ENCODE peak calls at places on chromosomes 11 and 22, in five cellular contexts. J is mammary epithelial cell, B is fibroblast of lung, U is kidney epithelial cell, M is Peyer's patch. S is an unnamed sample. For H3K36me3, the result is how much of the 10 kb centered on the place peaks cover.

GRCh38 chr11:76764941-76765340 is 18.2 kb upstream of the TSKU start:
- DNase-seq in B (no peak), M (no peak), U (no peak), J (no peak), S (peak)

GRCh38 chr22:44445731-44446130 is 52.3 kb downstream of the RTL6 start:
- DNase-seq in B (peak), M (peak), U (no peak), J (no peak), S (no peak)

GRCh38 chr11:36333897-36334296 is 37.8 kb downstream of the PRR5L start:
- DNase-seq in J (peak), M (no peak), U (no peak), B (peak), S (no peak)

GRCh38 chr11:17238377-17238776 is 30.6 kb upstream of the PIK3C2A start:
- DNase-seq in U (no peak), B (no peak), M (no peak), J (peak), S (no peak)

GRCh38 chr11:120034881-120035620 is 102.9 kb downstream of the TRIM29 start:
- DNase-seq in U (no peak), J (no peak), M (no peak), B (no peak), S (no peak)

GRCh38 chr11:78460468-78460867 is 42.8 kb upstream of the GAB2 start:
- DNase-seq in M (no peak), U (no peak), B (peak), J (peak), S (no peak)

GRCh38 chr22:31199187-31199586 is 12.9 kb upstream of the LIMK2 start:
- DNase-seq in U (no peak), M (no peak), B (no peak), J (no peak), S (no peak)

GRCh38 chr11:10298342-10298741 is 4.3 kb upstream of the SBF2 start:
- DNase-seq in J (peak), B (peak), M (no peak), U (peak), S (no peak)

GRCh38 chr11:25733777-25734176 is 598.2 kb upstream of the ANO3 start:
- DNase-seq in B (peak), M (no peak), J (no peak), U (no peak), S (no peak)

GRCh38 chr22:44373234-44373633 is 60.5 kb upstream of the SHISAL1 start:
- DNase-seq in B (no peak), M (peak), J (no peak), U (no peak), S (no peak)

GRCh38 chr11:79011357-79011756 is 429.5 kb downstream of the TENM4 start:
- DNase-seq in U (no peak), J (no peak), M (no peak), B (no peak), S (no peak)

GRCh38 chr22:47188337-47189055 is 426.0 kb downstream of the TBC1D22A start:
- DNase-seq in U (no peak), B (no peak), M (no peak), J (no peak), S (no peak)

GRCh38 chr22:38230108-38230825 is 28.5 kb downstream of the MAFF start:
- DNase-seq in M (peak), U (no peak), B (peak), J (no peak), S (no peak)

GRCh38 chr11:88579466-88579865 is 241.9 kb upstream of the CTSC start:
- DNase-seq in M (no peak), J (no peak), B (no peak), U (no peak), S (no peak)

DNA sequence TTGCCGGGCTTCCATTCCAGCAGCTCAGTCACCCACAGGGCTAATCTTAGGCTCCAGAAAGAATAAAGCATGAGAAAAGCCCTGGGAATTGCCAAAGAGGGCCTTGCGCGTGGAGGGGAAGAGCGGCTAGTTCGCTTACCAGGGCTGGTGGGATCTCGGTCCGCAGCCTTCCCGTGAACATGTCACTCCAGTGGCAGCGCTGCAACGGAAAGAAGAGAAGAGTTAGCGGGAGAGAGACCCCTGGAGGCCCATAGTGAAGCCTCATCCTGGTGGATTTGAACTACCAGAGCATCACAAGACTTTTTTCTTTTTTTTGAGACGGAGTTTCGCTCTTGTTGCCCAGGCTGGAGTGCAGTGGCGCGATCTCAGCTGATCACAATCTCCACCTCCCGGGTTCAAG is 18.0 kb downstream of the RANGAP1 start:
- DNase-seq in J (no peak), M (no peak), U (no peak), B (no peak), S (no peak)
- H3K36me3 ChIP-seq in J (half or more), M (half or more), U (under half), B (under half), S (half or more)

DNA sequence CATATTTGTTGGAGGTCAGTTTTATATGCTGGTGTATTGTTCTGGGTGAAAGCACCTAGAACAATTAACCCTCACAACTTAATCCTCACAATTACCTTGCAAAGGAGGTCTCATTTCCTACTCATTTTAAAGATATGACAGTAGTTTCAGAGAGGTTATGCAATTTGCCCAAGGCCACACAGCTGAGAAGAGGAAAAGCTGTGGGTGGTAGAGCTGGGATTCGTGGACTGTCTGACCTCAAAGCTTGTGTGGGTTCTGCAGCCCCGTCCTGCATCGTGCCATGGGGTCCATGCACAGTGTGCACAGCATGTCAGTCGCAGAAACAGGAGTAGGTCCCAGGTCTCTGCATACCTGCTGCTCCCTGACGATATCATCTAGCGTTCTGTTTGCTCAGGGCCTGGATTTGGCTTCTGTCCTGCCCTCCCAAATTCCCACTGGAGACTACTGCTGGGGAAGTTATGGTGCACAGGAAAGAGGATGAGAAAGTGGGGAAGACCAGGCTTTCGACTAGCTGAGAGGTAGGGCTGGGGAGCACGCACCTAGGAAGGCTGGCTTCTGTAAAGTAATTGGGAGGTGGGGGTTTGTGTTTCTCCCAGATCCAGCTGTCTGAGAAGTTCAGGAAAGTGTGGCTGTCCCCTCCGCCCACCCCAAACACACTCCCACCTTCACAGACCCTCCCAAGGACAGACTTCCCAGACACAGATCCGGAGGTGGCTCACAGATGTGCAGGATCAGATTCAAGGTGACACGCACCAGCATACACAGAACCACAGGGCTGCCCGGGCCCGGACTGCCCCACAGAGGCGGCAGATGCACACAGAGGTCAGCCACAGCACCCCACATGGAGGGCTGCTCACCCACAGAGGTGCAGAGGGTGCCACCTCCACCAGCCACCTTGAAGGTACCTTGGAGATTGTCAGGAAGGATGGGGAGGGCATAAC is 2.0 kb downstream of the BACE1 start:
- DNase-seq in U (no peak), M (no peak), B (no peak), J (no peak), S (no peak)
- H3K4me3 ChIP-seq in U (peak), M (no peak), B (peak), J (no peak), S (peak)

DNA sequence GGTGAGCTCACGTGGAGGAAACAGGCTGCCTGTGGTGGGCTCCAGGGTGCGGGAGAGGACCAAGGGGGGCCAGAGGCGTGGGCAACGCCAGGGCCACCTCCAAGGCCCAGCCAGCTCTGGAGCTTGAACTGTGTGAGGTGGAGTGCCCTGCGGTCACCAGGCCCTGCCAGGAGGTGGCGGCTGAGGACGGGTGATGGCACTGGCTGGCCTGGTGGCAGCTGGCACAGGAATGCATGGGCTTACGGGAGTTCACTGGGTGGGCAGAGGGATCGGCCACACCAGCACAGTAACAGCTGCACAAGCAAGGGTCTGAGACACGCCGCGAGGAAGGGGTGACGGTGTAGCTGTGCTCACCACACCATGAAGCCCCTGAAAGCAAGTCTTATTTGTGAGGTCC is 15.8 kb downstream of the TOLLIP start:
- DNase-seq in J (no peak), M (peak), U (no peak), B (no peak), S (no peak)
- H3K36me3 ChIP-seq in J (under half), M (half or more), U (under half), B (under half), S (under half)

DNA sequence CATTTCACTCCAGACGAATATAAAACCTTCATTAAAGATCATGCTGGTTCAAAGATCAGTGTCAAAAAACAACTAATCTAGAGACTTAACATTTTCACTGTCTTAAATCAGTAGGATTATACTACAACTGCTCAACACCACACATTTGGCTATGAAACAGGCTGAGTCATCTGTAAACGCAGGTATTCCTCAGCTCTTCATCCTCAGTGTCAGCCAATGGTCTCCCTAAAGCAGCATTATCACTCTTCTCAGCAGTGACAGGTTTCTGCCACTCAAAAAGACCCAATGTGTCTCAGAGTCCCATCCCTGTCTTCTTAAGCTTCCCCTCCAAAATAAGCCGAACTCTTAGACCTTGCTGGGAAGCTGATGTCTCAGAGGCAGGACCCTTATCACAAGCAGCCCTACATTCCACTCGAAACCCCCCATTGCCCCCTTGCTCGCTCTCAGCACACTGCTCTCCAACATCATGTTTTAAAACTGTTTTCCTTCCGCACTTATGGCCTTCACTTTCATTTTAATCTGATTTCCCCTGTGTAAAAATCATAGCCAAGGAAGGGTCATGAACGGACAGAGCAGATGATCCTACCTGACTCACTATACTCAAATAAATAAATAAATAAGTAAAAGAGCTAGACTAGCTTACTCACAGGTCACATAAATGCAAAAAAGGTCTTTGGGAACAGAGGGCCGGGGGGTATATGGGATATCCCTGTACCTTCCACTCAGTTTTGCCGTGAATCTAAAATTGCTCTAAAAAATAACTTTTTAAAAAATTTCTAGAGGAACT is 23.0 kb downstream of the CDON start:
- DNase-seq in J (peak), B (no peak), M (no peak), U (no peak), S (no peak)
- H3K4me3 ChIP-seq in J (no peak), B (no peak), M (no peak), U (no peak), S (no peak)

GRCh38 chr11:110471315-110471714 is 41.6 kb downstream of the FDX1 start:
- DNase-seq in J (no peak), B (peak), M (no peak), U (no peak), S (no peak)
- H3K36me3 ChIP-seq in J (under half), B (under half), M (under half), U (under half), S (under half)

GRCh38 chr22:42945736-42946135 is 69.2 kb downstream of the PACSIN2 start:
- DNase-seq in U (no peak), B (no peak), M (no peak), J (peak), S (no peak)
- H3K4me3 ChIP-seq in U (no peak), B (no peak), M (no peak), J (no peak), S (no peak)